ENCODE peak calls at places on chromosomes 4 and X, in six cellular contexts. V is dermis microvascular lymphatic vessel endothelial cell; P is stimulated activated CD8-positive, alpha-beta memory T cell treated with anti-CD3 and anti-CD28 coated beads, Interleukin-15, amount 100 ng/mL, for 24 hours; W is H54; I is mesothelial cell of epicardium; R is fibroblast of gingiva. Z is an unnamed sample.
A peak's percentile ranks its signal among the peaks of the same experiment; 100 is the strongest.

GRCh38 chr4:164866817-164867490 is 10.0 kb upstream of the APELA start:
- DNase-seq in R (peak; percentile 28), I (no peak), V (no peak), P (no peak), W (no peak), Z (no peak)

GRCh38 chrX:19332983-19333382 is 10.7 kb upstream of the PDHA1 start:
- DNase-seq in I (no peak), V (no peak), P (no peak), W (no peak), R (peak; percentile 4), Z (peak; percentile 5)

GRCh38 chr4:168150651-168151050 is 58.3 kb downstream of the ANXA10 start:
- DNase-seq in V (no peak), P (no peak), W (no peak), I (no peak), R (no peak), Z (no peak)

GRCh38 chr4:136412708-136413107 is 1119.6 kb downstream of the PCDH18 start:
- DNase-seq in P (no peak), I (no peak), W (no peak), V (peak; percentile 75), R (peak; percentile 42), Z (no peak)

GRCh38 chrX:139844163-139844562 is 88.7 kb downstream of the ATP11C start:
- DNase-seq in W (no peak), P (no peak), I (no peak), R (no peak), V (no peak), Z (no peak)

GRCh38 chrX:112827292-112827903 is 13.2 kb downstream of the AMOT start:
- DNase-seq in P (no peak), I (no peak), V (no peak), R (no peak), W (no peak), Z (no peak)

GRCh38 chr4:25440478-25441030 is 63.5 kb downstream of the ANAPC4 start:
- DNase-seq in I (no peak), W (no peak), V (no peak), R (no peak), P (no peak), Z (no peak)

GRCh38 chr4:35358001-35358584 is 886.2 kb downstream of the ARAP2 start:
- DNase-seq in R (no peak), V (no peak), I (no peak), W (no peak), P (no peak), Z (no peak)

GRCh38 chr4:158314756-158315487 is 104.6 kb downstream of the TMEM144 start:
- DNase-seq in I (no peak), R (peak; percentile 98), W (no peak), V (no peak), P (no peak), Z (no peak)

GRCh38 chr4:122588453-122589238 is 32.2 kb downstream of the IL21 start:
- DNase-seq in I (no peak), P (no peak), W (no peak), R (peak; percentile 72), V (no peak), Z (no peak)

GRCh38 chrX:133335027-133335426 is 80.3 kb downstream of the GPC4 start:
- DNase-seq in P (no peak), R (peak; percentile 17), I (no peak), V (no peak), W (no peak), Z (no peak)

GRCh38 chr4:109972786-109973528 is 60.3 kb downstream of the EGF start:
- DNase-seq in R (no peak), P (no peak), I (no peak), W (no peak), V (no peak), Z (no peak)

GRCh38 chr4:124863039-124863545 is 150.6 kb upstream of the ANKRD50 start:
- DNase-seq in I (no peak), V (no peak), W (no peak), P (no peak), R (peak; percentile 19), Z (no peak)

GRCh38 chr4:108851346-108851745 is 88.5 kb upstream of the ETNPPL start:
- DNase-seq in R (peak; percentile 92), P (no peak), W (no peak), I (no peak), V (no peak), Z (no peak)

Z was measured in NCI-H2227 treated with DMSO at 0.1 percent for 48 hours.